ENCODE peak calls at places on chromosome 2, in five cellular contexts. E is HFFc6, T is MCF 10A, C is stomach, I is BJ. V is an unnamed sample.
A peak's percentile ranks its signal among the peaks of the same experiment; 100 is the strongest.

GRCh38 chr2:41141146-41141791 is 689.4 kb upstream of the SLC8A1 start:
- DNase-seq in E (no peak), T (no peak), C (no peak), I (no peak), V (no peak)

GRCh38 chr2:4992226-4992625 is 700.0 kb upstream of the SOX11 start:
- DNase-seq in E (no peak), T (peak; percentile 27), C (no peak), I (no peak), V (no peak)

GRCh38 chr2:172248381-172249173 is 145.9 kb upstream of the DLX2 start:
- DNase-seq in E (peak; percentile 70), T (peak; percentile 71), C (no peak), I (no peak), V (no peak)

GRCh38 chr2:173033080-173033479 is 42.6 kb upstream of the MAP3K20 start:
- DNase-seq in E (peak; percentile 12), T (no peak), C (no peak), I (peak; percentile 45), V (no peak)

GRCh38 chr2:71548589-71549485 is 95.5 kb downstream of the DYSF start:
- DNase-seq in E (peak; percentile 47), T (peak; percentile 47), C (peak; percentile 70), I (no peak), V (peak; percentile 85)

GRCh38 chr2:168566974-168567650 is 111.0 kb downstream of the CERS6 start:
- DNase-seq in E (no peak), T (no peak), C (no peak), I (no peak), V (no peak)

GRCh38 chr2:234797566-234798250 is 154.1 kb upstream of the SH3BP4 start:
- DNase-seq in E (no peak), T (no peak), C (no peak), I (no peak), V (no peak)

GRCh38 chr2:200863655-200864205 is 728 bp downstream of the CLK1 start:
- DNase-seq in E (no peak), T (no peak), C (no peak), I (no peak), V (no peak)

GRCh38 chr2:114784890-114785583 is 342.6 kb downstream of the DPP10 start:
- DNase-seq in E (no peak), T (no peak), C (no peak), I (no peak), V (no peak)

GRCh38 chr2:240894006-240894405 is 1.9 kb downstream of the MAB21L4 start:
- DNase-seq in E (no peak), T (no peak), C (no peak), I (no peak), V (no peak)

GRCh38 chr2:240893363-240893828 is 2.6 kb downstream of the MAB21L4 start:
- DNase-seq in E (no peak), T (peak; percentile 77), C (no peak), I (no peak), V (no peak)

GRCh38 chr2:240891492-240892340 is 4.2 kb downstream of the MAB21L4 start:
- DNase-seq in E (no peak), T (no peak), C (no peak), I (no peak), V (no peak)

GRCh38 chr2:240892361-240892760 is 3.6 kb downstream of the MAB21L4 start:
- DNase-seq in E (no peak), T (no peak), C (no peak), I (no peak), V (no peak)

DNA sequence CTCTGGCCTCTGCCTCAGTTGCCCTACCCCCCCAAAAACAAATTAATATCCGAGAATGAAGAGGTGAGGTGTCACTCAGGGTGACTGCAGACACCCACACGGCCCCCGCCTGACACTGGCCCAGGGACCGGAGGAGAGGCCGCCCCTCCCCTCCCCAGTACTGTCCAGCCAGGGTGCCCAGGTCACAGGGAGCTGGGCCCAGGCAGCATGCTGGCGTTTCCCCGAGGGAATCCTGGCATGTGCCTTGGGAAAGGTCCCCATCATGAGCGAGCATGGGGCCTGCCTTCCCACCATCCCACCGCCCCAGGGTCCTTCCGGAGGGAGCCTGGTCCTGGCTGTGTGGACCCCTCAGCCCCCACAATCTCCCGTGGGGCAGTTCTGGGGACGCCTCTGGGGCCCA is 3.0 kb downstream of the MAB21L4 start:
- DNase-seq in E (no peak), T (no peak), C (no peak), I (no peak), V (no peak)
- TF ChIP-seq CTCF in E (no peak), T (no peak), C (no peak), I (no peak), V (no peak)

GRCh38 chr2:188870289-188870688 is 103.9 kb upstream of the COL3A1 start:
- DNase-seq in E (peak; percentile 46), T (peak; percentile 58), C (no peak), I (peak; percentile 49), V (no peak)
- TF ChIP-seq CTCF in E (no peak), T (no peak), C (no peak), I (no peak), V (no peak)

GRCh38 chr2:56195563-56195962 is 11.8 kb downstream of the CCDC85A start:
- DNase-seq in E (no peak), T (no peak), C (no peak), I (no peak), V (no peak)

GRCh38 chr2:56192664-56193305 is 9.0 kb downstream of the CCDC85A start:
- DNase-seq in E (no peak), T (no peak), C (no peak), I (no peak), V (no peak)

DNA sequence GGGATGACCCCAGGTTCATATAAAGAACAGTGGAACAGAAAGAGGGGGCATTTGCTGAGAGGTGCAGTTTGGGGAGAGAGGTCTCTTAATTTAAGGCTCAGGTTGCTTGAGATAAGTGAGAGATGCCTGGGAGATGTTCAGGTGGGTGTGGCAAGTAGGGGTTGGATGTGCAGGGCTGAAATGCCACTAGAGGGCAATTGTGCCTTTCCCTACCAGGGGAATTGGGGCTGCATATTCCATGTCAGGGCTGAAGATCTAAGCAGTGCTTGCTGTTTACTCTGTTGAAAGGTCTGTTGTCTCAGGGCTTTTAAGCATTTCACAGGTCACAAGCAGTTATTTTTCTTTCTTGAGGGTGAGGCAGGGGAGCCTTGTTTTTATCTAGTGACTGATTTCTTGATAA is 7.8 kb downstream of the CCDC85A start:
- DNase-seq in E (peak; percentile 64), T (peak; percentile 68), C (no peak), I (no peak), V (no peak)
- TF ChIP-seq CTCF in E (peak; percentile 85), T (peak; percentile 77), C (no peak), I (peak; percentile 70), V (peak; percentile 36)

GRCh38 chr2:9160732-9161131 is 45.9 kb upstream of the ASAP2 start:
- DNase-seq in E (no peak), T (no peak), C (no peak), I (no peak), V (no peak)
- TF ChIP-seq CTCF in E (no peak), T (no peak), C (no peak), I (no peak), V (no peak)

DNA sequence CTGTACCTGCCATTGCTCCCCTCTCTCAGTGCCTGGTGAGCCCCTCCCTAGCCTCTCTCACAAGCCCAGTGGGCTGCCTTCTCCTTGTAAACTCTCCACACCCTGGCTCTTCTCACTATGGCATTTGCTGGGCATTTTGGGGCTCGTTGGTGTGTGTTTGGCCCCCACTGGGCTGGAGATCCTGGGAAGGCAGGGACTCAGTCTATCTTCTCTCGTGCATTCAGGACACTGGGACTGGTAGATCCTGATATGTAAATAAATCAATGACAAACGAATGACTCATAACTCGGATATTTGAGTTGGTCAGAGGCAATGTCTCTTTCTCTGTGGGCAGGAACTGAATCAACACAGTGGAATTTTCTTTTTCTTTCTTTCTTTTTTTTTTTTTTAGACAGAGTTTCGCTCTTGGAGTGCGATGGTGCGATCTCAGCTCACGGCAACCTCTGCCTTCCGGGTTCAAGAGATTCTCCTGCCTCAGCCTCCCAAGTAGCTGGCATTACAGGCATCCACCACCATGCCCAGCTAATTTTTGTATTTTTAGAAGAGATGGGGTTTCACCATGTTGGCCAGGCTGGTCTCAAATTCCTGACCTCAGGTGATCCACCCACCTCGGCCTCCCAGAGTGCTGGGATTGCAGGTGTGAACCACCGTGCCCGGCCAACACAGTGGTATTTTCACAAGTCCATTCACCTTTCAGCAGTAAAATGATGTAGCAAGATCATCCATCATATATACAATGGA is 144.6 kb upstream of the SPRED2 start:
- DNase-seq in E (peak; percentile 96), T (peak; percentile 89), C (no peak), I (peak; percentile 81), V (no peak)
- TF ChIP-seq CTCF in E (no peak), T (no peak), C (no peak), I (no peak), V (no peak)

GRCh38 chr2:27442282-27442980 is at the start of gene KRTCAP3:
- DNase-seq in E (no peak), T (peak; percentile 35), C (peak; percentile 87), I (no peak), V (peak; percentile 65)
- TF ChIP-seq CTCF in E (peak; percentile 24), T (no peak), C (no peak), I (no peak), V (no peak)

GRCh38 chr2:211354481-211354880 is 798.1 kb downstream of the CPS1 start:
- DNase-seq in E (no peak), T (no peak), C (no peak), I (no peak), V (no peak)

GRCh38 chr2:211351998-211352397 is 795.6 kb downstream of the CPS1 start:
- DNase-seq in E (no peak), T (peak; percentile 26), C (no peak), I (no peak), V (no peak)

GRCh38 chr2:211347328-211347727 is 790.9 kb downstream of the CPS1 start:
- DNase-seq in E (no peak), T (no peak), C (no peak), I (no peak), V (no peak)

GRCh38 chr2:211344289-211344688 is 787.9 kb downstream of the CPS1 start:
- DNase-seq in E (no peak), T (no peak), C (no peak), I (no peak), V (no peak)

DNA sequence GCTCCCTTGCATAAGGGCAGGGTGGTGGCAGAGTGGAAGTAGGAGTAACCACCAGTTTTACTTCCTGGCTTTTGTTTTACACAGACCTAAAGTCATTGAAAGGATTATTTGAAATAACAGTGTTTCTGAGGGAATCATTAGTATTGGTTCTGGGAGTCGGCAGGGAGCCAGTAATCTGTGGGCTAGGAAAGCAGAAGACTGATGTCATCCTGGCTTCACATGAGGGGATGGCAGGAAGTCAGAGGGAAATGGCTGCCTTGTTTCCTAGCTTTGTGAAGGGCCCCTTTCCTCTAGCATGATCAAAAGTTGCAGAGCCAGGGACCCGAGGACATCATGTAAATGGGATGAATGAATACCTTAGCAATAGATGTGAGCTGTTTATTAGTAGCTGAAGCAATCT is 792.6 kb downstream of the CPS1 start:
- DNase-seq in E (no peak), T (no peak), C (no peak), I (no peak), V (no peak)
- TF ChIP-seq CTCF in E (no peak), T (no peak), C (no peak), I (no peak), V (no peak)

DNA sequence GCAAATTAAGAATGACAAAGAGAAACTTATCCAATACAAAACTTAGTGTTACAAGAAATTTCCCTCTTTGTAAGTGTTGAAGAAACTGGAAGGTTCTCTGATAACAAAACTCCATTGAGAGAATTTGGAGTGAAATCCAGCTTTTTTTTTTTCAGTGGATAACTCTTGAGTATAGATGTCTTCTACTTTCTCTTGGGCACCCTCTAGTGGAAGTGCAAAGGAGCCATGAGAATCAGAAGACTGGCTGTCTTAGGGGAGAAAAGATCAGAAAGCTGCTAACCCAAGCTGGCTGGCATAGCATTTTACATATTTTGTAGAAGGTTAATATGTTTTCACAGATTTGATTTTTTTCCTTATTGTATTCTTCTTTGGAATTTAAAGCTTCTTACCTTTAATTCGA is 138.8 kb upstream of the SATB2 start:
- DNase-seq in E (peak; percentile 0), T (peak; percentile 60), C (no peak), I (no peak), V (no peak)
- TF ChIP-seq CTCF in E (peak; percentile 57), T (peak; percentile 32), C (peak; percentile 15), I (peak; percentile 55), V (peak; percentile 50)

GRCh38 chr2:208148803-208149202 is 2.8 kb upstream of the CRYGB start:
- DNase-seq in E (no peak), T (no peak), C (no peak), I (no peak), V (no peak)
- TF ChIP-seq CTCF in E (peak; percentile 42), T (no peak), C (no peak), I (peak; percentile 13), V (no peak)

V was measured in GM13977.